ENCODE peak calls at places on chromosomes 16 and 17, in six cellular contexts. I, D, E, R, P and C are unnamed samples.

GRCh38 chr16:79301036-79301435 is 299.5 kb downstream of the MAF start:
- DNase-seq in P (no peak), E (no peak), I (peak), D (no peak), R (no peak), C (no peak)

GRCh38 chr17:10292057-10292931 is 80.5 kb downstream of the MYH13 start:
- DNase-seq in P (no peak), I (no peak), E (no peak), D (peak), R (no peak), C (peak)

GRCh38 chr16:83994087-83994486 is 26.0 kb downstream of the NECAB2 start:
- DNase-seq in P (no peak), R (peak), E (no peak), D (no peak), I (no peak), C (peak)

GRCh38 chr16:75624921-75625334 is 1.8 kb upstream of the ADAT1 start:
- DNase-seq in R (no peak), D (no peak), P (no peak), E (no peak), I (no peak), C (peak)

GRCh38 chr17:538096-538973 is 176.3 kb downstream of the VPS53 start:
- DNase-seq in R (no peak), D (no peak), E (no peak), I (no peak), P (no peak), C (no peak)

GRCh38 chr17:58020401-58020800 is 13.4 kb upstream of the SRSF1 start:
- DNase-seq in D (no peak), I (no peak), E (no peak), P (no peak), R (no peak), C (no peak)

GRCh38 chr17:21134559-21134958 is 7.8 kb downstream of the DHRS7B start:
- DNase-seq in R (no peak), E (no peak), D (no peak), I (no peak), P (no peak), C (no peak)

GRCh38 chr17:68753985-68754769 is 153.0 kb upstream of the FAM20A start:
- DNase-seq in D (no peak), R (no peak), I (no peak), P (no peak), E (no peak), C (no peak)

GRCh38 chr17:45235071-45236001 is 13.7 kb downstream of the FMNL1 start:
- DNase-seq in E (peak), P (peak), I (peak), R (no peak), D (peak), C (peak)

GRCh38 chr16:4111748-4112696 is 4.2 kb downstream of the ADCY9 start:
- DNase-seq in E (no peak), P (no peak), R (no peak), I (no peak), D (no peak), C (no peak)

GRCh38 chr16:69626256-69626655 is 60.5 kb downstream of the NFAT5 start:
- DNase-seq in P (no peak), I (no peak), E (no peak), D (no peak), R (no peak), C (no peak)

GRCh38 chr17:43591750-43592562 is 45.8 kb upstream of the ETV4 start:
- DNase-seq in R (peak), P (peak), E (peak), D (peak), I (no peak), C (peak)

GRCh38 chr17:17120716-17121115 is 78.5 kb downstream of the MPRIP start:
- DNase-seq in P (no peak), R (no peak), E (no peak), I (no peak), D (no peak), C (no peak)

GRCh38 chr16:81517150-81517499 is 72.5 kb downstream of the CMIP start:
- DNase-seq in E (no peak), R (no peak), D (no peak), P (no peak), I (no peak), C (no peak)

GRCh38 chr16:68719993-68720489 is 17.1 kb upstream of the CDH1 start:
- DNase-seq in R (no peak), E (no peak), D (no peak), I (no peak), P (no peak), C (no peak)

GRCh38 chr17:2593846-2594656 is 597 bp downstream of the PAFAH1B1 start:
- DNase-seq in R (peak), P (peak), D (peak), I (peak), E (peak), C (peak)

GRCh38 chr17:65459667-65460415 is 101.6 kb downstream of the AXIN2 start:
- DNase-seq in E (peak), I (no peak), D (no peak), P (no peak), R (no peak), C (no peak)

GRCh38 chr16:16075463-16076399 is 126.3 kb downstream of the ABCC1 start:
- DNase-seq in I (no peak), R (peak), P (no peak), E (peak), D (peak), C (no peak)

GRCh38 chr17:39737761-39738567 is at the start of gene GRB7:
- DNase-seq in R (no peak), I (peak), E (no peak), P (no peak), D (no peak), C (peak)

GRCh38 chr17:8408371-8408770 is 10.7 kb upstream of the RNF222 start:
- DNase-seq in I (peak), E (no peak), P (no peak), D (no peak), R (no peak), C (peak)

GRCh38 chr16:81238296-81239011 is at the start of gene BCO1:
- DNase-seq in P (no peak), E (no peak), D (no peak), R (peak), I (peak), C (peak)

GRCh38 chr16:81542609-81543570 is 98.3 kb downstream of the CMIP start:
- DNase-seq in E (no peak), P (peak), I (no peak), R (no peak), D (no peak), C (no peak)

GRCh38 chr17:1221209-1221608 is 41.4 kb upstream of the ABR start:
- DNase-seq in E (no peak), D (no peak), I (no peak), P (no peak), R (no peak), C (no peak)

GRCh38 chr16:75733305-75734141 is 7.2 kb upstream of the CPHXL start:
- DNase-seq in E (peak), D (no peak), R (peak), I (no peak), P (no peak), C (no peak)

GRCh38 chr17:82668631-82669099 is 20.4 kb upstream of the WDR45B start:
- DNase-seq in D (peak), P (no peak), R (peak), I (peak), E (peak), C (peak)

GRCh38 chr17:2412561-2413021 is 11.7 kb upstream of the MNT start:
- DNase-seq in R (no peak), D (no peak), I (peak), P (peak), E (peak), C (no peak)

GRCh38 chr16:24286713-24287405 is 30.7 kb downstream of the CACNG3 start:
- DNase-seq in I (no peak), R (no peak), D (no peak), P (no peak), E (no peak), C (no peak)

GRCh38 chr17:29357821-29358232 is 32.3 kb upstream of the TAOK1 start:
- DNase-seq in E (no peak), R (no peak), D (no peak), P (no peak), I (no peak), C (no peak)

GRCh38 chr17:31549525-31550388 is 158.3 kb downstream of the RAB11FIP4 start:
- DNase-seq in R (peak), E (peak), I (peak), P (peak), D (peak), C (peak)

GRCh38 chr16:77172964-77173363 is 18.0 kb upstream of the MON1B start:
- DNase-seq in I (no peak), R (no peak), E (no peak), D (no peak), P (no peak), C (no peak)

GRCh38 chr16:82769845-82770244 is 143.1 kb downstream of the CDH13 start:
- DNase-seq in P (no peak), I (no peak), D (peak), R (no peak), E (no peak), C (no peak)

DNA sequence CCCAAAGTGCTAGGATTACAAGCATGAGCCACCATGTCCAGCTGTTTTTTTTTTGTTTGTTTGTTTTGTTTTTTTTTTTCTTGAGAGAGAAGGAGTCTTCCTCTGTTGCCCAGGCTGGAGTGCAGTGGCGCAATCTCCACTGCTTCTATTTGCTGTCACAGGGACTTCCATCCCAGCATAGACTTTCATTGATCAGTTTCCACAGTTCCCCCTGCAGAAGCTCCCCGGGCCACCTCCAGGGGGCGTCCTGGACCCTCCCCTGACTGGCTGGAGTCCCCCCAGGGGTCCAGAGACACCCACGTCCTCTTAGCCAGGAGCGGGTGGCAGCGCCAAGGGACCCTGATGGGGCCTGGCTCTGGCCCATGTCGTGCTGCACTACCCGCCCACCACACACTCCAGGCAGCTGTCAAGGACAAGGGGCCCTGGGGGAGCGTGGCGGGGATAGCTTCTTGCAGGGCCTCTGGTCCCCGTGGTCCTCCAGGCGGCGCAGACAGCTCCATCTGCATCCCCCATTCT is 3.1 kb upstream of the NPW start:
- DNase-seq in I (no peak), P (no peak), D (no peak), E (no peak), R (no peak), C (no peak)
- TF ChIP-seq CTCF in I (peak), P (no peak), D (peak), E (no peak), R (peak), C (no peak)

GRCh38 chr17:61617261-61617660 is 26.2 kb upstream of the NACA2 start:
- DNase-seq in P (no peak), R (no peak), D (no peak), E (no peak), I (no peak), C (no peak)

GRCh38 chr17:61605692-61606091 is 14.7 kb upstream of the NACA2 start:
- DNase-seq in D (no peak), R (no peak), P (no peak), E (no peak), I (no peak), C (no peak)

GRCh38 chr17:61614219-61614618 is 23.2 kb upstream of the NACA2 start:
- DNase-seq in P (no peak), E (no peak), R (no peak), D (no peak), I (no peak), C (no peak)

GRCh38 chr17:61616783-61617182 is 25.8 kb upstream of the NACA2 start:
- DNase-seq in P (no peak), R (no peak), I (no peak), D (no peak), E (no peak), C (no peak)

GRCh38 chr17:61611323-61611722 is 20.3 kb upstream of the NACA2 start:
- DNase-seq in I (no peak), P (no peak), R (no peak), E (no peak), D (no peak), C (no peak)
- TF ChIP-seq CTCF in I (no peak), P (no peak), R (no peak), E (no peak), D (no peak), C (no peak)

GRCh38 chr17:75752405-75753192 is 12.4 kb downstream of the GALK1 start:
- DNase-seq in R (no peak), D (no peak), I (peak), E (no peak), P (no peak), C (no peak)
- TF ChIP-seq CTCF in R (no peak), D (no peak), I (peak), E (no peak), P (no peak), C (no peak)

GRCh38 chr16:88811850-88812736 is at the start of gene APRT:
- DNase-seq in D (peak), P (peak), E (peak), R (peak), I (peak), C (peak)
- TF ChIP-seq CTCF in D (peak), P (peak), E (no peak), R (no peak), I (peak), C (peak)

DNA sequence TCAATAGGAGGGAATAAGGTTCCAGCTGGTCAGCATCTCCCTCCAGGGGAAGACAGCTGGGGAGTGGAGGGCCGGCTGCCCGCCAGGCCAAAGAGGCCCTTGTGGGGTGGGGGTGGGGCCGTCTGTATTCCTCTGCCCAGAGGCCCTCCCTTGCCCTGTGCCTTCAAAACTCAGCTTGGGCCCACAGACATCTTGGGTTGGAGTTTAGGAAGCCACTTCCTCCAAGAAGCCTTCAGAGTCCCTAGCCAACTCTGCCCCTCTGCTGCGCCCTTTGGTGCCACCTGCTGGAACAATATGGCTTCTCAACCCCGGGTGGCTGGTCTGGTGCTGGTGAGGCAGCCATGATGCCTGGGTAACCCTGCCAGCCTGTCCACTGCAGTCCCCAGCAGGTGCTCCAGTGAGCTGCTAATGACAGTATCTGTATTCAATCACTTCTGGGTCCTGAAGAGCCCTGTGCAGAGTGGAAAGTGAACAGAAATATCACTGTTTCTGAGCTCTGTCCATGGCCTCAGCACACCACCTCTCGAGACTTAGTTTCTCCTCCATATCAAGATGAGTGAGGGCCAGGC is 16.7 kb downstream of the HSD11B2 start:
- DNase-seq in I (peak), D (peak), P (peak), E (no peak), R (no peak), C (peak)
- TF ChIP-seq CTCF in I (peak), D (peak), P (peak), E (no peak), R (peak), C (peak)

DNA sequence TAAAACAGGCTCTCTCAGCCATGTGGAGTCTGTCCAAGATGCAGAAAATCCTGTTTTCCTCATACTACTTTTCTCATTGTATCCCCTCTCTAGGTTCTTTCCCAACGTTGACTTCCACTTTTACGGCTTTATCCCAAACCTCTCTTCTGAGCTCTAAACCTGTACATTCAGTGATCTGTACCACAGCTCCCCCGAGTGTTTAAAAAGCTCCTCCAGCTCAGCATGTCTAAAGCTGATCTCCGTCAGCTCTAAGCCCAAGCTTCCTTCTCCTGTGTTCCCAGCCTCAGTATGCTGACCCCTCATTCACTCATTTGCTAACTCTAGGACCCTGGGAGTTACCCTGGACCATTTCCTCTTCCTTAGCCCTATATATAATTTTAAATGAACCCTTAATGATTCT is 144.6 kb downstream of the DNAH9 start:
- DNase-seq in E (no peak), P (no peak), I (peak), R (no peak), D (no peak), C (no peak)
- TF ChIP-seq CTCF in E (no peak), P (no peak), I (peak), R (no peak), D (peak), C (no peak)

GRCh38 chr16:12455287-12455798 is 348.3 kb downstream of the CPPED1 start:
- DNase-seq in D (peak), E (no peak), I (peak), R (peak), P (peak), C (peak)
- TF ChIP-seq CTCF in D (peak), E (peak), I (peak), R (peak), P (peak), C (peak)

DNA sequence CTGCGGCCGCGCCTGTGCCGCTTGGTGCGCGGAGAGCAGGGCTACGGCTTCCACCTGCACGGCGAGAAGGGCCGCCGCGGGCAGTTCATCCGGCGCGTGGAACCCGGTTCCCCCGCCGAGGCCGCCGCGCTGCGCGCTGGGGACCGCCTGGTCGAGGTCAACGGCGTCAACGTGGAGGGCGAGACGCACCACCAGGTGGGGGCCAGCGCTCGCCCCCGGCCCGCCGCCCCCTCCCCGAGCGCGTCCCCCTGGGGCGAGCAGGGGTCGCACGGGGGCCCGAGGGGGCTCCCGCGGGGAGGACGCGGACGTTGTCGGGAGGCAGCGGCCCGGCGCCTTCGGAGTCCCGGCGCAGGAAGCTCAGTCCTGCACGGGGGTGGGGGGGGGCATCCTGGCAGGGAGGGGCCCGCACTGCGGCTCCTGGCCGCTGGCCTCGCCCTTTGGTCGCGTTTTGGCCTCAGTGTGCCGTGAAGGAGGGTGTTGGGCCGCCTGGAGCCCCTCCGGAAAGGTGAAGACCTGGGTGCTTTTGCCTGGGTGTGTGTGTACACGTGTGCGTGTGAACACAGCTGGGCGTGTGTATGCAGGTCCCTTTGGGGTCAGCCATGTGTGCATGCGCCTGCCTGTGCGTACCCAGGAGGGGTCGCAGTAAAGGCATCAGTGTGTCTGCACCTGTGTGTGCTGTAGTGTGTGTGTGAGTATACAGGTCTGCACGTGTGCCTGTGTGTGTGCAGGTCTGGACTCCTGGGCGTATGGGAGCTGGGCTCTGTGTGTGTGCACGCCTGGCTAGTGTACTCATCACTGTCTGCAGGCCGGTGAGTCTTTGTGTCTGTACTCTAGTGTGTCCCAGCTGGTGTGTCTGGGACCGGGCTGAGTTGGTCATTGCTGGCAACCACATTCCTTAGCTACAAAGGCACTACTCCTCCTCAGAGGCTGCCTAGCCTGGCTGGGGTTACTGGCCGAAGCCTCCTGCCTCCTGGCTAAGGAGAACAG is 615 bp downstream of the NHERF2 start:
- DNase-seq in P (peak), D (peak), E (no peak), I (no peak), R (no peak), C (no peak)
- TF ChIP-seq CTCF in P (no peak), D (no peak), E (peak), I (no peak), R (no peak), C (no peak)